ENCODE peak calls at places on chromosome 16, in five cellular contexts. W is endothelial cell, Y is T-cell, C is HFFc6, Z is adrenal gland. K is an unnamed sample.

GRCh38 chr16:84673203-84673535 is 24.9 kb downstream of the KLHL36 start:
- DNase-seq in Y (no peak), W (no peak), C (no peak), Z (no peak), K (no peak)

GRCh38 chr16:57361384-57361783 is 2.8 kb downstream of the CCL22 start:
- DNase-seq in C (no peak), Y (no peak), W (no peak), Z (no peak), K (no peak)

GRCh38 chr16:16045879-16046278 is 96.5 kb downstream of the ABCC1 start:
- DNase-seq in C (no peak), Y (no peak), W (peak), Z (no peak), K (peak)

GRCh38 chr16:11380836-11381235 is 35.6 kb downstream of the RMI2 start:
- DNase-seq in W (no peak), C (no peak), Y (no peak), Z (no peak), K (no peak)

GRCh38 chr16:80744856-80745255 is 59.5 kb downstream of the CDYL2 start:
- DNase-seq in Y (no peak), C (no peak), Z (no peak), W (no peak), K (no peak)

GRCh38 chr16:54342001-54342776 is 55.6 kb upstream of the IRX3 start:
- DNase-seq in Z (no peak), Y (no peak), C (no peak), W (no peak), K (no peak)

GRCh38 chr16:330746-331145 is 21.8 kb downstream of the AXIN1 start:
- DNase-seq in Y (no peak), W (no peak), Z (no peak), C (no peak), K (no peak)

GRCh38 chr16:81810894-81811538 is 31.9 kb downstream of the PLCG2 start:
- DNase-seq in Y (no peak), C (no peak), W (no peak), Z (no peak), K (no peak)

GRCh38 chr16:2439598-2439997 is 10.4 kb downstream of the CCNF start:
- DNase-seq in Y (no peak), Z (no peak), C (no peak), W (no peak), K (no peak)

GRCh38 chr16:10736926-10737625 is 6.6 kb upstream of the NUBP1 start:
- DNase-seq in Z (peak), Y (peak), W (peak), C (peak), K (peak)

GRCh38 chr16:57564571-57565270 is 22.3 kb downstream of the ADGRG5 start:
- DNase-seq in Y (no peak), C (peak), Z (no peak), W (no peak), K (no peak)

GRCh38 chr16:53892155-53892554 is 188.2 kb downstream of the FTO start:
- DNase-seq in Y (peak), Z (peak), W (peak), C (peak), K (peak)

GRCh38 chr16:20898938-20899502 is 1.1 kb downstream of the DCUN1D3 start:
- DNase-seq in Y (no peak), C (peak), Z (no peak), W (no peak), K (no peak)

GRCh38 chr16:27363797-27364196 is 38.2 kb upstream of the IL21R start:
- DNase-seq in W (no peak), C (no peak), Y (no peak), Z (peak), K (no peak)

GRCh38 chr16:31351937-31352315 is 3.0 kb upstream of the ITGAX start:
- DNase-seq in Y (no peak), C (no peak), Z (peak), W (no peak), K (no peak)

GRCh38 chr16:80931985-80932720 is 74.5 kb downstream of the CMC2 start:
- DNase-seq in C (peak), W (peak), Y (no peak), Z (peak), K (no peak)

GRCh38 chr16:81451753-81452680 is 7.4 kb downstream of the CMIP start:
- DNase-seq in W (no peak), Z (peak), C (no peak), Y (peak), K (no peak)

GRCh38 chr16:87784812-87785211 is 19.0 kb upstream of the KLHDC4 start:
- DNase-seq in W (no peak), Z (peak), C (peak), Y (no peak), K (no peak)

GRCh38 chr16:58832496-58832895 is 98.4 kb upstream of the GOT2 start:
- DNase-seq in C (no peak), Z (no peak), W (no peak), Y (no peak), K (no peak)

GRCh38 chr16:21088646-21089538 is 61.8 kb downstream of the DNAH3 start:
- DNase-seq in Y (no peak), W (no peak), C (peak), Z (no peak), K (no peak)

GRCh38 chr16:84957192-84957591 is 54.1 kb downstream of the ZDHHC7 start:
- DNase-seq in C (no peak), W (no peak), Y (no peak), Z (no peak), K (no peak)

GRCh38 chr16:17847234-17847795 is 376.6 kb upstream of the XYLT1 start:
- DNase-seq in Y (no peak), C (no peak), W (no peak), Z (no peak), K (no peak)

GRCh38 chr16:70608516-70608915 is 37.8 kb upstream of the IL34 start:
- DNase-seq in C (no peak), Y (no peak), W (no peak), Z (no peak), K (no peak)

GRCh38 chr16:72939247-72939646 is 108.7 kb downstream of the ZFHX3 start:
- DNase-seq in C (peak), Y (no peak), W (no peak), Z (peak), K (no peak)

GRCh38 chr16:69201291-69201690 is 14.3 kb downstream of the SNTB2 start:
- DNase-seq in Z (no peak), W (no peak), C (no peak), Y (no peak), K (no peak)

GRCh38 chr16:48963901-48964615 is 317.6 kb downstream of the CBLN1 start:
- DNase-seq in Y (no peak), C (peak), Z (no peak), W (no peak), K (no peak)

GRCh38 chr16:4927661-4928060 is 9.3 kb downstream of the PPL start:
- DNase-seq in Y (no peak), Z (no peak), W (no peak), C (no peak), K (no peak)

GRCh38 chr16:56425439-56425832 is at the start of gene AMFR:
- DNase-seq in Y (peak), W (peak), Z (peak), C (peak), K (peak)